ENCODE peak calls at places on chromosomes 4 and X, in four cellular contexts. One of them, this sample, is unnamed.
A peak's percentile ranks its signal among the peaks of the same experiment; 100 is the strongest.

GRCh38 chrX:9724711-9725110 is 40.9 kb downstream of the GPR143 start:
- DNase-seq in left lung: no peak
- DNase-seq in right lobe of liver: no peak
- DNase-seq in uterus: no peak
- DNase-seq in this sample: no peak

GRCh38 chr4:2332201-2332975 is 70.5 kb upstream of the MXD4 start:
- DNase-seq in left lung: no peak
- DNase-seq in uterus: no peak
- DNase-seq in right lobe of liver: no peak
- DNase-seq in this sample: no peak

GRCh38 chrX:136200466-136200865 is 50.7 kb downstream of the MAP7D3 start:
- DNase-seq in uterus: no peak
- DNase-seq in right lobe of liver: no peak
- DNase-seq in left lung: no peak
- DNase-seq in this sample: no peak

GRCh38 chrX:3166670-3167455 is 125.6 kb downstream of the ARSF start:
- DNase-seq in right lobe of liver: no peak
- DNase-seq in left lung: no peak
- DNase-seq in uterus: no peak
- DNase-seq in this sample: no peak

GRCh38 chr4:89119166-89119565 is 7.8 kb downstream of the TIGD2 start:
- DNase-seq in uterus: no peak
- DNase-seq in right lobe of liver: no peak
- DNase-seq in left lung: no peak
- DNase-seq in this sample: no peak

GRCh38 chr4:73615613-73616012 is 4.6 kb downstream of the RASSF6 start:
- DNase-seq in uterus: no peak
- DNase-seq in left lung: no peak
- DNase-seq in right lobe of liver: no peak
- DNase-seq in this sample: no peak

GRCh38 chr4:82614868-82615449 is 53.2 kb upstream of the TMEM150C start:
- DNase-seq in uterus: no peak
- DNase-seq in right lobe of liver: no peak
- DNase-seq in left lung: no peak
- DNase-seq in this sample: no peak

GRCh38 chr4:87498446-87498900 is 30.7 kb downstream of the SPARCL1 start:
- DNase-seq in uterus: no peak
- DNase-seq in left lung: no peak
- DNase-seq in right lobe of liver: no peak
- DNase-seq in this sample: no peak

GRCh38 chr4:37531156-37531555 is 155.0 kb downstream of the RELL1 start:
- DNase-seq in uterus: no peak
- DNase-seq in right lobe of liver: no peak
- DNase-seq in left lung: no peak
- DNase-seq in this sample: no peak

GRCh38 chr4:152458801-152459302 is 77.0 kb downstream of the FBXW7 start:
- DNase-seq in uterus: no peak
- DNase-seq in left lung: no peak
- DNase-seq in right lobe of liver: no peak
- DNase-seq in this sample: no peak

GRCh38 chrX:134692990-134693389 is 34.7 kb upstream of the PLAC1 start:
- DNase-seq in uterus: no peak
- DNase-seq in right lobe of liver: no peak
- DNase-seq in left lung: no peak
- DNase-seq in this sample: no peak

GRCh38 chr4:185928761-185929455 is 116.9 kb upstream of the SORBS2 start:
- DNase-seq in left lung: no peak
- DNase-seq in right lobe of liver: no peak
- DNase-seq in uterus: no peak
- DNase-seq in this sample: no peak

GRCh38 chrX:13128104-13128503 is 83.7 kb upstream of the FAM9C start:
- DNase-seq in left lung: no peak
- DNase-seq in uterus: no peak
- DNase-seq in right lobe of liver: no peak
- DNase-seq in this sample: no peak

GRCh38 chr4:170672571-170672970 is 582.8 kb upstream of the AADAT start:
- DNase-seq in left lung: no peak
- DNase-seq in right lobe of liver: no peak
- DNase-seq in uterus: no peak
- DNase-seq in this sample: no peak

GRCh38 chrX:44580466-44580865 is 37.8 kb upstream of the FUNDC1 start:
- DNase-seq in right lobe of liver: no peak
- DNase-seq in uterus: no peak
- DNase-seq in left lung: no peak
- DNase-seq in this sample: no peak

GRCh38 chr4:89300060-89300459 is 7.5 kb downstream of the GPRIN3 start:
- DNase-seq in left lung: no peak
- DNase-seq in right lobe of liver: no peak
- DNase-seq in uterus: no peak
- DNase-seq in this sample: no peak

DNA sequence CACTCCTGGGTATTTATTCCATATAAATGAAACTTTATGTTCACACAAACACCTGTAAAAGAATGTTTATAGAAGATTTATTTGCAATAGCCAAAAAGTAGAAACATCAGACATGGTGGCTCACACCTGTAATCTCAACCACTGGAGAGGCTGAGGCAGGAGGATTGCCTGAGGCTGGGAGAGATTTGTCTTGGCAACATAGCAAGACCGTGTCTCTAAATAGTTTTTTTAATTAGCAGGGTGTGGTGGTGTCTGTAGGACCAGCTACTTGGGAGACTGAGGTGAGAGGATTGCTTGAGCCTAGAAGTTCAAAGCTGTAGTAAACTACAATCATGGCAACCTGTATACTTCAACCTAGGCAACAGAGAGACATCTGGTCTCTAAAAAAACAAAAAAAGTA is 27.7 kb upstream of the NFKB1 start:
- DNase-seq in right lobe of liver: no peak
- DNase-seq in uterus: no peak
- DNase-seq in left lung: no peak
- DNase-seq in this sample: no peak
- H3K9me3 ChIP-seq in right lobe of liver: no peaks in the 10 kb centered on the region
- H3K9me3 ChIP-seq in uterus: no peaks in the 10 kb centered on the region
- H3K9me3 ChIP-seq in left lung: no peaks in the 10 kb centered on the region
- H3K9me3 ChIP-seq in this sample: no peaks in the 10 kb centered on the region

GRCh38 chr4:13983189-13983790 is 355.8 kb upstream of the BOD1L1 start:
- DNase-seq in uterus: no peak
- DNase-seq in left lung: no peak
- DNase-seq in right lobe of liver: peak; percentile 47
- DNase-seq in this sample: no peak

GRCh38 chr4:13984996-13985780 is 357.7 kb upstream of the BOD1L1 start:
- DNase-seq in right lobe of liver: no peak
- DNase-seq in left lung: no peak
- DNase-seq in uterus: no peak
- DNase-seq in this sample: no peak

GRCh38 chr4:13977755-13978154 is 350.2 kb upstream of the BOD1L1 start:
- DNase-seq in left lung: no peak
- DNase-seq in uterus: no peak
- DNase-seq in right lobe of liver: no peak
- DNase-seq in this sample: no peak

GRCh38 chr4:13982008-13982407 is 354.5 kb upstream of the BOD1L1 start:
- DNase-seq in right lobe of liver: no peak
- DNase-seq in uterus: no peak
- DNase-seq in left lung: no peak
- DNase-seq in this sample: no peak

DNA sequence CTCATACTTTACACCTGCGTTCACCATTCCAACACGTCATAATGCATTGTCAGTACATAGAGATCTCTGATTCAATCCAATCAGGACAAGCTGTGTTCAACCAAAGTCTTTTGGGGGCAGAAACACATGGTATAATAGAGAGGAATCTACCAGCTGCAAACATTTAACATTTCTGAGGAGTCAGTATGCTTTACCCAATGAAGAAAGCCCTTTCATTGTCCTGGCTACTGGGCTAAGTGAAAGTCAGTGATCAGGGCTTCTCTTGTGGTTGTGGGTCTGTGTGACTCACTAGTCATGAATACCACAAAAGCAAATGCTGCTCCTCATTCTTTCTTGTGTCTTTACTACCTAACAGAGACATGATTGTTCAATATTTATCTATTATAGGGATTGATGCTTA is 352.8 kb upstream of the BOD1L1 start:
- DNase-seq in uterus: no peak
- DNase-seq in right lobe of liver: no peak
- DNase-seq in left lung: no peak
- DNase-seq in this sample: no peak
- H3K9me3 ChIP-seq in uterus: no peaks in the 10 kb centered on the region
- H3K9me3 ChIP-seq in right lobe of liver: no peaks in the 10 kb centered on the region
- H3K9me3 ChIP-seq in left lung: no peaks in the 10 kb centered on the region
- H3K9me3 ChIP-seq in this sample: peaks cover 2% of the 10 kb centered on the region

GRCh38 chrX:96729053-96729452 is 44.4 kb downstream of the DIAPH2 start:
- DNase-seq in left lung: no peak
- DNase-seq in uterus: no peak
- DNase-seq in right lobe of liver: no peak
- DNase-seq in this sample: no peak
- H3K9me3 ChIP-seq in left lung: no peaks in the 10 kb centered on the region
- H3K9me3 ChIP-seq in uterus: no peaks in the 10 kb centered on the region
- H3K9me3 ChIP-seq in right lobe of liver: no peaks in the 10 kb centered on the region
- H3K9me3 ChIP-seq in this sample: no peaks in the 10 kb centered on the region

DNA sequence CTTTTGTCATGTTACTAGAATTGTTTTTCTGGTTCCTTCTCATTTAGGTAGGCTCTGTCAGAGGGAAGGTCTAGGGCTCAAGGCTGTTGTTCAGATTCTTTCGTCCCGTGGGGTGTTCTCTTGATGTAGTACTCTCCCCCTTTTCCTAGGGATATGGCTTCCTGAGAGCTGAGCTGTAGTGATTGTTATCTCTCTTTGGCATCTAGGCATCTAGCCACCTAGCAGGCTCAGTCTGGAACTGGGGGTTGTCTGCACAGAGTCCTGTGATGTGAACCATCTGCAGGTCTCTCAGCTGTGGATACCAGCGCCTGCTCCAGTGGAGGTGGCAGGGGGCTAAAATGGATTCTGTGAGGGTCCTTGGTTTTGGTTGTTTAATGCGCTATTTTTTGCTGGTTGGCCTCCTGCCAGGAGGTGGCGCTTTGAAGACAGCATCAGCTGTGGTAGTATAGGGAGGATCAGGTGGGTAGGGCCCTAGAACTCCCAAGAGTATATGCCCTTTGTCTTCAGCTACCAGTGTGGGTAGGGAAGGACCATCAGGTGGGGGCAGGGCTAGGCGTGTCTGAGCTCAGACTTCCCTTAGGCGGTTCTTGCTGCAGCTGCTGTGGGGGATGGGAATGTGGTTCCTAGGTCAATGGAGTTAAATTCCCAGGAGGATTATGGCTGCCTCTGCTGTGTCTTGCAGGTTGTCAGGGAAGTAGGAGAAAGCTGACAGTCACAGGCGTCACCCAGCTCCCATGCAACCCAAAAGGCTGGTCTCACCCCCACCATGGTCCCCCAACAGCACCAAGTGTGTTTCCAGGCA is 78.0 kb upstream of the RAB40AL start:
- DNase-seq in right lobe of liver: no peak
- DNase-seq in uterus: no peak
- DNase-seq in left lung: no peak
- DNase-seq in this sample: no peak
- H3K9me3 ChIP-seq in right lobe of liver: no peaks in the 10 kb centered on the region
- H3K9me3 ChIP-seq in uterus: no peaks in the 10 kb centered on the region
- H3K9me3 ChIP-seq in left lung: no peaks in the 10 kb centered on the region
- H3K9me3 ChIP-seq in this sample: no peaks in the 10 kb centered on the region

GRCh38 chrX:103400931-103401330 is 24.6 kb downstream of the BEX3 start:
- DNase-seq in left lung: no peak
- DNase-seq in right lobe of liver: no peak
- DNase-seq in uterus: no peak
- DNase-seq in this sample: no peak
- H3K9me3 ChIP-seq in left lung: no peaks in the 10 kb centered on the region
- H3K9me3 ChIP-seq in right lobe of liver: no peaks in the 10 kb centered on the region
- H3K9me3 ChIP-seq in uterus: no peaks in the 10 kb centered on the region
- H3K9me3 ChIP-seq in this sample: no peaks in the 10 kb centered on the region

This sample was measured in T-helper 17 cell.